ENCODE peak calls at places on chromosomes 13 and 19, in four cellular contexts. F is CD8-positive, alpha-beta T cell; X is CD8-positive, alpha-beta memory T cell; Y is H1. G is an unnamed sample.

GRCh38 chr19:55472463-55472862 is 4.0 kb upstream of the ZNF628 start:
- DNase-seq in F (no peak), X (no peak), Y (no peak), G (no peak)

GRCh38 chr19:49057636-49058234 is at the start of gene CGB7:
- DNase-seq in F (no peak), X (peak; percentile 26), Y (no peak), G (no peak)

GRCh38 chr19:58229255-58229639 is 533 bp downstream of the ZNF544 start:
- DNase-seq in F (no peak), X (no peak), Y (no peak), G (no peak)

GRCh38 chr19:56842421-56842820 is 1.9 kb upstream of the PEG3 start:
- DNase-seq in F (no peak), X (no peak), Y (no peak), G (no peak)

GRCh38 chr19:695350-695949 is at the start of gene PRSS57:
- DNase-seq in F (no peak), X (no peak), Y (no peak), G (no peak)

GRCh38 chr13:99206873-99207272 is 6.2 kb downstream of the UBAC2 start:
- DNase-seq in F (no peak), X (no peak), Y (no peak), G (no peak)

GRCh38 chr13:98941118-98941517 is 36.7 kb downstream of the DOCK9 start:
- DNase-seq in F (no peak), X (no peak), Y (no peak), G (no peak)

GRCh38 chr19:20359933-20360720 is 193.1 kb downstream of the ZNF486 start:
- DNase-seq in F (no peak), X (no peak), Y (no peak), G (no peak)

GRCh38 chr13:111664696-111665095 is 344.3 kb downstream of the TEX29 start:
- DNase-seq in F (no peak), X (no peak), Y (no peak), G (no peak)

GRCh38 chr19:35521124-35521743 is 6.9 kb downstream of the SBSN start:
- DNase-seq in F (no peak), X (no peak), Y (no peak), G (no peak)

GRCh38 chr19:42459926-42460325 is 17.2 kb upstream of the CXCL17 start:
- DNase-seq in F (no peak), X (no peak), Y (no peak), G (no peak)

GRCh38 chr13:79936368-79937136 is 404.4 kb downstream of the SPRY2 start:
- DNase-seq in F (no peak), X (no peak), Y (no peak), G (peak; percentile 68)

GRCh38 chr19:54482889-54483288 is 9.8 kb upstream of the CDC42EP5 start:
- DNase-seq in F (no peak), X (no peak), Y (no peak), G (no peak)

GRCh38 chr13:98986226-98986846 is 8.5 kb upstream of the DOCK9 start:
- DNase-seq in F (no peak), X (no peak), Y (no peak), G (no peak)

GRCh38 chr13:100159584-100159983 is 70.7 kb downstream of the PCCA start:
- DNase-seq in F (no peak), X (no peak), Y (no peak), G (no peak)

GRCh38 chr19:48271531-48272151 is 1.8 kb downstream of the ZNF114 start:
- DNase-seq in F (no peak), X (no peak), Y (peak; percentile 51), G (no peak)

GRCh38 chr19:39409886-39410619 is 2.4 kb upstream of the PLEKHG2 start:
- DNase-seq in F (peak; percentile 71), X (peak; percentile 67), Y (no peak), G (no peak)

GRCh38 chr19:53828531-53828930 is 4.4 kb upstream of the NLRP12 start:
- DNase-seq in F (no peak), X (no peak), Y (no peak), G (no peak)

GRCh38 chr19:29617336-29618266 is 11.5 kb downstream of the POP4 start:
- DNase-seq in F (no peak), X (no peak), Y (no peak), G (no peak)

DNA sequence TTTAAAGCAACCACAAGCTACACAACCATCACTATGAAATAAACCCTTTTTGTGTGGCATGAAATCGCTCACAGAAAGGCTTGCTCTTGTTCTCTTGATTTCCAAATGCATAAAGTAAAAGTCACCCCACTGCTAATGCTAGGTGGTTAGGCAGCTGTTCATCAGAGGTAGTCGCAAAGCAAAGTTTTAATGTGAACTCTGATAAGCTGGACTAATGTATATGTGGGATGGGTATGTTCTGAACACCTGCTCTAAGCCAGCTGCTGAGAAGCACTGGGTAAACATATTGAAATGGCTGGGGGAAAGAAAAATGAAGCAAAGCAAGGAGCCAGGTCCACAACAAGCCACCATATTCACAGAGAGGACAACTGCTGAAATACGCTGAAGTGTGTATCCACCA is 142.3 kb downstream of the KLF12 start:
- DNase-seq in F (no peak), X (no peak), Y (no peak), G (no peak)
- H3K27ac ChIP-seq in F (no peak overlapping the region), X (no peak overlapping the region), Y (no peak overlapping the region), G (no peak overlapping the region)

GRCh38 chr13:24162604-24163003 is 2.1 kb downstream of the SPATA13 start:
- DNase-seq in F (no peak), X (no peak), Y (no peak), G (no peak)
- H3K4me3 ChIP-seq in F (no peak overlapping the region), X (no peak overlapping the region), Y (no peak overlapping the region), G (peak overlapping the region; percentile 89)

DNA sequence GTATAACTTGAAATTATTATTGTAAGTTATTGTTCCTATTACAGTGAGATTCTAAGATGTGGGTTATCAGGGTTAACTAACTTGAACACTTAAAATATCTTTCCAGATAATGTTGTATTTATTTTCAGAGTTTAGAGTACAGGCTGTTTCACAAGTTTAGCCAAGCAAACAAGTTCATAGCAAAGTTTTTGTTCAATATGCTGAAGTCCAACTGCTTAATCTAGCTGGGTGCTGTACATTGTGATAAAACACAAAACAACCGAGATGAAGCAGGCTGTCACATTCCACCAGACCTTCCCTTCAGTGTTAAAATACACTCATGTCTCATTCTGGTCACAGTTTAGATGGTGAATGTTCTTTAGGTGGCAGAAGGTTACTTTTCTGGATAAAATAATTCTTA is 148.0 kb upstream of the PCDH20 start:
- DNase-seq in F (no peak), X (no peak), Y (no peak), G (no peak)
- H3K27ac ChIP-seq in F (no peak overlapping the region), X (no peak overlapping the region), Y (no peak overlapping the region), G (no peak overlapping the region)

GRCh38 chr13:25490236-25490635 is 118.5 kb downstream of the ATP8A2 start:
- DNase-seq in F (no peak), X (no peak), Y (no peak), G (no peak)
- H3K4me3 ChIP-seq in F (no peak overlapping the region), X (no peak overlapping the region), Y (no peak overlapping the region), G (no peak overlapping the region)

DNA sequence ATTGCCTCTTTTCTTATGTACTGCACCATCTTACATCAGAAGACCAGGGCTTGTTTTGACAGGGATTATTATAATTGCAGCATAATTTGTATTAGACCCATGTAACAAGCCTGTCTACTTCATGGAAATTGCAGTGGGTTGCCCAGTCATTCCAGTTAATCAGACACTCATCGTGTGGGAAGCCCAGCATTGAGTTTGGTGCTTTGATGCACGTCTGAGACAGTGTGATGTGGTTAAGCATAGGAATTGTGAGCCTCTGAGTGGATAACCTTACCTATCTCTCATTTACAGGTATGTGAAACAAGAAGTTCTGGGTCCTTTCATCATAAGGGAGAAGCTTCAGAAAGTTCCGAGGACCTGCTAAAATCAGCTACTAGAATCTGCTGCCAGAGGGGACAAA is 12.8 kb downstream of the RGCC start:
- DNase-seq in F (no peak), X (no peak), Y (no peak), G (no peak)
- H3K27ac ChIP-seq in F (no peak overlapping the region), X (no peak overlapping the region), Y (no peak overlapping the region), G (no peak overlapping the region)

GRCh38 chr13:94968757-94969086 is 256.4 kb upstream of the SOX21 start:
- DNase-seq in F (no peak), X (no peak), Y (no peak), G (no peak)
- H3K4me3 ChIP-seq in F (no peak overlapping the region), X (no peak overlapping the region), Y (peak overlapping the region; percentile 69), G (peak overlapping the region; percentile 53)

GRCh38 chr19:50741179-50741933 is 18.2 kb downstream of the CLEC11A start:
- DNase-seq in F (no peak), X (no peak), Y (no peak), G (no peak)
- H3K27ac ChIP-seq in F (no peak overlapping the region), X (peak overlapping the region; percentile 57), Y (no peak overlapping the region), G (no peak overlapping the region)

GRCh38 chr13:106373304-106373988 is 162.0 kb downstream of the EFNB2 start:
- DNase-seq in F (no peak), X (no peak), Y (no peak), G (no peak)

GRCh38 chr13:106373989-106374572 is 161.4 kb downstream of the EFNB2 start:
- DNase-seq in F (no peak), X (no peak), Y (no peak), G (no peak)

GRCh38 chr13:106374631-106375030 is 160.8 kb downstream of the EFNB2 start:
- DNase-seq in F (no peak), X (no peak), Y (no peak), G (no peak)

GRCh38 chr13:106376411-106377112 is 158.9 kb downstream of the EFNB2 start:
- DNase-seq in F (no peak), X (no peak), Y (no peak), G (no peak)

GRCh38 chr13:106375085-106375484 is 160.4 kb downstream of the EFNB2 start:
- DNase-seq in F (no peak), X (no peak), Y (no peak), G (no peak)
- H3K4me3 ChIP-seq in F (no peak overlapping the region), X (no peak overlapping the region), Y (no peak overlapping the region), G (no peak overlapping the region)

DNA sequence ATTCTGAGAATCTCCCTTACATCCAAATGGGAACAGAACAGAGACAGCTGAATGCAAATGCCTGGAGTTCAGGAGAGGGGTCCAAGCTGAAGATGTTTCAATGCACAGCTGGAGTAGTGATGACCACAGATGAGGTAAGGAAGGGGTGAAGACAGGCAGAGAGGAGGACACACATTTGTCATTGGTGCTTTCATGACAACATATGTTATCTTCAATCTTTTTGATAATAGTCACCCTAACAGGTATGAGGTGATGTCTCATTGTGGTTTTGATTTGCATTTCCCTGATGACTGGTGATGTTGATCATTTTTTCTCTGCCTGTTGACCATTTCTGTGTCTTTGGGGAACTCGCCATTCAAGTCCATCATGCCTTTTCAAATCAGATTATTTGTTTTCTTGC is 19.2 kb downstream of the SIGLEC7 start:
- DNase-seq in F (no peak), X (no peak), Y (no peak), G (no peak)
- H3K27ac ChIP-seq in F (no peak overlapping the region), X (no peak overlapping the region), Y (no peak overlapping the region), G (no peak overlapping the region)